ENCODE peak calls at places on chromosomes 2 and 18, in ten cellular contexts. A, P, F, J, O, C, S, K, T and M are unnamed samples.

GRCh38 chr18:50816767-50817166 is 3.0 kb downstream of the MRO start:
- DNase-seq in A (no peak), P (no peak), F (no peak), J (no peak), O (no peak), C (no peak), S (peak), K (no peak), T (peak), M (no peak)

GRCh38 chr18:55999641-56000040 is 411.6 kb upstream of the TCF4 start:
- DNase-seq in A (no peak), P (no peak), F (no peak), J (no peak), O (peak), C (no peak), S (no peak), K (peak), T (no peak), M (peak)

GRCh38 chr2:69829243-69830044 is at the start of gene GMCL1:
- DNase-seq in A (peak), P (peak), F (peak), J (peak), O (peak), C (peak), S (peak), K (peak), T (peak), M (peak)

GRCh38 chr18:45012286-45012685 is 331.6 kb downstream of the SETBP1 start:
- DNase-seq in A (no peak), P (no peak), F (no peak), J (no peak), O (no peak), C (no peak), S (no peak), K (no peak), T (no peak), M (peak)

GRCh38 chr2:234995332-234996007 is 43.7 kb downstream of the SH3BP4 start:
- DNase-seq in A (no peak), P (no peak), F (no peak), J (no peak), O (no peak), C (no peak), S (no peak), K (no peak), T (no peak), M (no peak)

GRCh38 chr2:43217228-43218220 is 8.9 kb downstream of the ZFP36L2 start:
- DNase-seq in A (no peak), P (no peak), F (no peak), J (no peak), O (no peak), C (no peak), S (peak), K (no peak), T (peak), M (no peak)

GRCh38 chr18:55462652-55463051 is 125.3 kb downstream of the TCF4 start:
- DNase-seq in A (no peak), P (no peak), F (no peak), J (no peak), O (no peak), C (no peak), S (no peak), K (no peak), T (no peak), M (no peak)

GRCh38 chr2:215659650-215660049 is 223.8 kb upstream of the FN1 start:
- DNase-seq in A (no peak), P (no peak), F (no peak), J (no peak), O (no peak), C (no peak), S (no peak), K (no peak), T (no peak), M (no peak)

GRCh38 chr2:36482576-36483214 is 115.3 kb downstream of the FEZ2 start:
- DNase-seq in A (peak), P (peak), F (no peak), J (peak), O (peak), C (no peak), S (no peak), K (no peak), T (peak), M (peak)

GRCh38 chr2:196592331-196592911 is 47.1 kb upstream of the CCDC150 start:
- DNase-seq in A (no peak), P (peak), F (no peak), J (peak), O (peak), C (no peak), S (no peak), K (no peak), T (peak), M (peak)

GRCh38 chr2:47438084-47438483 is 35.1 kb downstream of the MSH2 start:
- DNase-seq in A (no peak), P (no peak), F (no peak), J (no peak), O (no peak), C (no peak), S (no peak), K (no peak), T (no peak), M (no peak)

GRCh38 chr18:48785091-48785614 is 165.6 kb downstream of the SMAD7 start:
- DNase-seq in A (no peak), P (no peak), F (no peak), J (no peak), O (no peak), C (no peak), S (peak), K (no peak), T (no peak), M (no peak)

GRCh38 chr2:236980961-236981360 is 104.7 kb upstream of the COPS8 start:
- DNase-seq in A (no peak), P (no peak), F (no peak), J (no peak), O (no peak), C (no peak), S (no peak), K (no peak), T (no peak), M (no peak)

GRCh38 chr2:120400546-120400945 is 54.6 kb downstream of the INHBB start:
- DNase-seq in A (no peak), P (no peak), F (no peak), J (no peak), O (no peak), C (no peak), S (no peak), K (no peak), T (no peak), M (no peak)

GRCh38 chr2:135743860-135744259 is 2.2 kb downstream of the UBXN4 start:
- DNase-seq in A (no peak), P (no peak), F (no peak), J (no peak), O (no peak), C (no peak), S (no peak), K (no peak), T (peak), M (peak)

GRCh38 chr2:126827371-126827770 is 71.3 kb upstream of the TEX51 start:
- DNase-seq in A (no peak), P (no peak), F (no peak), J (no peak), O (no peak), C (no peak), S (no peak), K (no peak), T (no peak), M (no peak)

GRCh38 chr2:7599462-7600258 is 682.4 kb downstream of the RNF144A start:
- DNase-seq in A (no peak), P (no peak), F (no peak), J (no peak), O (no peak), C (no peak), S (no peak), K (no peak), T (no peak), M (no peak)

GRCh38 chr2:167833294-167833693 is 414.1 kb downstream of the STK39 start:
- DNase-seq in A (no peak), P (no peak), F (no peak), J (peak), O (no peak), C (no peak), S (no peak), K (no peak), T (peak), M (no peak)

GRCh38 chr18:79395761-79396404 is at the start of gene NFATC1:
- DNase-seq in A (no peak), P (peak), F (peak), J (peak), O (peak), C (no peak), S (peak), K (no peak), T (peak), M (peak)

DNA sequence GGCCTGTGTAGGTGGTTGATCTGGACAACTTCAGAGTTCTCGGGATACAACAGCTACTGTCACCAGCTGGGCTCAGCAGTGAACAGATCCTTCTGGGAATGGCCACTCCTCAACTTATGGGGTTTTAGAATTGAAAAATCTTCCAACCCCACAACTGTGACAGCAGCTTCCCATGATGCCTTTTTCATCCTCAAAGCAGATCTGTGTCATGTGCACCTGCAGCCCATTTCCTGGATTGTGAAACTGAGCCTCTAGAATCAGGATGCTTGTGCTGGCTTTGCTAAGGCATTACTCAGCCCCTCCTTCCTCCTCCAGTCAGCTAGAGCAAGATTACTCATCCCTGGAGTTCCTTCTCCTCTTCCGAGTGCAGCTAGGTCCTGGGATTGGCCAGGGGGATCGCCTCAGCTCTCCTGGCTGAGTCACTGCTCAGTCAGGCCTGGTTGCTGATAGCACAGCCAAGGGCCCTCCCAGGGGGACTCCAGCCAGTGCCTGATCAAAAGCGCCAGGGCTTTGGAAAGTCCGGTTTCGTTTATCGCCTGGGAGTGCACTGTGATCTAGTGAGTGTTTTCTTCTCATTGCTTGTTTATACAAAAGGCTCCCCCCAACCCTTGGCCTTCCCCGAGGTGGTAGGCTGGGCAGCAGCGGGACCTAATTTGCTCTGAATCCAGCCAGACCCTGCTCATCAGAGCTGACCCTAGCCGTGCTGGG is 2.4 kb upstream of the LPIN1 start:
- DNase-seq in A (peak), P (peak), F (no peak), J (peak), O (peak), C (peak), S (peak), K (peak), T (peak), M (peak)
- TF ChIP-seq CTCF in A (no peak), P (no peak), F (no peak), J (no peak), O (no peak), C (no peak), S (no peak), K (no peak), T (no peak), M (no peak)

DNA sequence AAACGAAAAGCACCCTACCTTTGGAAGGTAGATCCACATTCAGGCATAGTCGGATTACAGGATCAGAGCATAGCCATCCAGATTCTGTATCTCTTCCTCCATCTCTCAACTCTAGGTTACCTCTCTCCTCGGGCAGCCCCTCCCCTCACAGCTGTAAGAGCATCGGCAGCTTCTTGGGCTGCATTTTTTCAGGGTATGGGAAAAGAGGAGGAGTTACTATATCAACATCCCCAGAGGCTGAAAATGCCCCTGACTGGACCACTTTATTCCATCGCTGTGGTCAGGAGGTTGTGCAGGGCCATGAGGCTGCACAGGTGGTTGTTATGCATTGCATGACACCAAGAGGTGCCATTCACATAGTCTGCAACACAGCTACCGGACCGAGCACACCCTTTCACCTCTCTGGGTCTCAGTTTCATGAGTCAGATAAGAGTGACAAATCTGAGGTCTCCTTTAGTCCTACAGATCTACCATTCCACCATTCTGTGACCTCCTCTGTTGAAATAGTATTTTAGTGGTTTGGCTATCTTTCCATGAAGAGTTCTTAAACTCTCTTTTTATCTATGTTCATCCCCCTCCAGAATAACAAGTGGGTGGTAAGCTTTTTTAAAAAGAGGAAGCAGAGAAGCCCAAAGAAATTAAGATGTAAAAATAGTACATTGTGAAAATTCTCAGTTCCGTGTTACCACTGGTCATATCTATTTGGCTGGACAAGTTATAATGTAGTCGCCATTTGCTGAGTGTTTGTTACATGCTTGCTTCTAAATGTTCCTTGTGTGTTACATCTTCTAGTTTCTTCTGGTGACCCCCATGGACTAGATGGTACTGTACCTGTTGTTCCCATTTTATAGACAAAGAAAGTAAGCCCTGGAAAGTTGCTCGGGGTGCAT is 56.6 kb upstream of the SLC1A4 start:
- DNase-seq in A (no peak), P (no peak), F (no peak), J (no peak), O (no peak), C (no peak), S (peak), K (no peak), T (no peak), M (no peak)
- H3K4me3 ChIP-seq in A (no peak), P (no peak), F (no peak), J (no peak), O (no peak), C (no peak), S (peak), K (no peak), T (no peak), M (no peak)

DNA sequence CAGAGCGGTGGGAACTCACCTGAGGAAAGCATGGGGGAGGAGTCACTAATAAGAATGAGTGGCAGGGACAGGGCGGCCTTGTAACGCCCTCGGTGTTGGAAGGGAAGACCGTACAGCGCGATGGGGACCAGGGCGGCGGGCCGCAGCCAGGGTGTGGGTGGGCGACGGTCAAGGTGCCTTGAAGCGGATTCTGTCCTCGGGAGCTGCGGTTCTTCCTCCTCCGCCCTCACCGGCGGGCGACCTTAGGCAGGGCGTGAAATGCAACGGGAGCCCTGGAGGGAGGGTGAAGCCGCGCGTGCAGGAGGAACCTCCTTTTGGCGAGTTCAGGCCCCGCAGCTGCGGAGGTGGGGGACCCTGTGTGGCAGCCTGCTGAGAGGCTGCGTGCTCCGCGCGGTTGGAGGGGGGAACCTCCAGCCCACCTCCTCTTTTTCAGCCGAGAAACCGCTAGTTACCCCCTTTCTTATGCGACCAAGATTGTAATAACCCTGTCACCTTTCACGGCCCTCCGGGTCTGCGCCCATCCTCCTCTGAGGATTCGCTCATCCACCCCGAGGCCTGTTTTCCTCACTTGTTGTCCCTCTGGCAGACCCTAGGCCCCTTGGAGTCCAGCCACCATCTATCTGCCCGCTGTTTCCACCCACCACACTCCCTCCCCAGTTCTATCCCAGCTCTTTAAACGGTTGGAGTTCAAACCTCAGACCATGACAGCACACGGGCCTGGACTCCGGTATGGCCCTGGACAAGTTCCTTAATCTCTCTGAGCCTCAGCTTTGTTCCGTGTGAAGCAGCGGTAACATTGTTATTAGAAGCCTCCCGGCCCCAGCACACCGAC is 817 bp upstream of the RNU2-63P start:
- DNase-seq in A (no peak), P (peak), F (no peak), J (no peak), O (no peak), C (peak), S (peak), K (no peak), T (no peak), M (no peak)
- TF ChIP-seq CTCF in A (no peak), P (no peak), F (no peak), J (no peak), O (no peak), C (no peak), S (no peak), K (no peak), T (no peak), M (no peak)

DNA sequence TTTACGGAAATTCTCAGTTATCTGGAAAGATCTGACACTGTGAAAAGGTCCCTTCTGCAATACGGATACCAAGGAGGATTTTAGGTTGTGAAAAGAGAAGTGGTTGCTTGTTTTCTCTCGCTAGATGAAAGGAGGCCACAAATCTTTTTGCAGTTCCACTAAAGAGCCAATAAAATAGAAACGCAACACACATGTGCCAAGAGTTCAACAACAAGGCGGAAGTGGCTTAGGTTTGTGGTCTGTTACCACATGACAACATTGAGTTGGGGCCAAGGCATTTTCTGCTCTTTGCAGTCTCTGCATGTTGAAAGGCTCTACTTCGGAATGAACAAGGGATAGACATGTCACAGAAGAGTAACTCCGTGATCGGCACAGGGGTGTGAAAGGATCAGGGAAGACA is 115.7 kb upstream of the OSR1 start:
- DNase-seq in A (peak), P (no peak), F (no peak), J (peak), O (peak), C (no peak), S (peak), K (peak), T (peak), M (peak)
- H3K4me3 ChIP-seq in A (no peak), P (no peak), F (peak), J (no peak), O (no peak), C (no peak), S (no peak), K (no peak), T (no peak), M (no peak)

GRCh38 chr2:73651586-73652230 is 9.5 kb upstream of the NAT8 start:
- DNase-seq in A (no peak), P (no peak), F (no peak), J (no peak), O (no peak), C (no peak), S (no peak), K (no peak), T (no peak), M (no peak)

DNA sequence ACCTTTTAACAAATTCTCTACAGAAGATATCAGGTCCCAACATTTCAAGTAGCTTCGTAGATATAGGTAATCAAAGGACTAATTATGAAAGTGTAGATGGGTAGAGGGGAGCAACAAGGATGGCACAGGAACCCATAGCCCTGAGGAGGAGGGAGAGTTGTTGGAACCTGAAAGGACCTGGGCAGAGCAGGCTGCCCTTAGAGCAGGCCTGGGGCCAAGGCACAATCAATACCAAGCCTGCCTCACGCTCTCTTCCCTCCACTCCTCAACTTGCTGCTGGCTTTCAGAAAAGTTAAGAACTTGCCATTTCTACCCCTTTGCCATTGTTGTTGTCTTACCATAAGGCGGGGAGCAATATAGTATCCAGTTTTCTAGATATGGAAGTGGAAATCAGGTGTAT is 10.1 kb upstream of the NAT8 start:
- DNase-seq in A (no peak), P (no peak), F (no peak), J (no peak), O (no peak), C (no peak), S (no peak), K (no peak), T (no peak), M (no peak)
- TF ChIP-seq CTCF in A (no peak), P (no peak), F (no peak), J (no peak), O (no peak), C (no peak), S (no peak), K (no peak), T (no peak), M (no peak)

GRCh38 chr2:118315606-118316005 is 227.3 kb downstream of the INSIG2 start:
- DNase-seq in A (no peak), P (no peak), F (no peak), J (no peak), O (no peak), C (no peak), S (no peak), K (no peak), T (no peak), M (no peak)
- H3K4me3 ChIP-seq in A (no peak), P (no peak), F (no peak), J (no peak), O (no peak), C (no peak), S (no peak), K (no peak), T (no peak), M (no peak)

DNA sequence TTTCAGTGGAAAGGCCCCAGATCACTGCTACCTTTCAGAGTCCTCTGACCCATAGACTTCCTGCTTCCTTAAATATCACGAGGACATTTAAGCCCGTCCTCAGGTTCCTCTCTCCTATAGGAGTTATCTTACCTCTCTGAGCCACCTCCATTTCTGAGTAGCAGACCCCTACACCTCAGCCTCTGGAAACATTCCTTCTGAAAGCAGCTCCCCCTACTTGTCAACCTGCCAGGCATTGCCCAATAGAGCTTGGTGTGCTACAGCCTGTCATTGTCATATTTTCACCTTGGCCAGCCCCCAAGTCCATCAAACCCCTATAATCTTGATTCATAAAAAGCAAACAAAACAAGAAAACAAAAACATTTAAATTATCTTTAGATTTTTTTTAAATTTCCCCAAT is 717.9 kb upstream of the SLC8A1 start:
- DNase-seq in A (no peak), P (peak), F (no peak), J (no peak), O (no peak), C (no peak), S (no peak), K (no peak), T (no peak), M (no peak)
- TF ChIP-seq CTCF in A (no peak), P (no peak), F (no peak), J (no peak), O (no peak), C (no peak), S (no peak), K (no peak), T (no peak), M (no peak)

GRCh38 chr18:31102020-31102684 is at the start of gene DSC2:
- DNase-seq in A (no peak), P (peak), F (no peak), J (no peak), O (no peak), C (no peak), S (no peak), K (no peak), T (no peak), M (no peak)
- H3K4me3 ChIP-seq in A (no peak), P (peak), F (no peak), J (peak), O (peak), C (peak), S (no peak), K (no peak), T (peak), M (no peak)

GRCh38 chr2:101150306-101151140 is 659 bp downstream of the TBC1D8 start:
- DNase-seq in A (no peak), P (peak), F (no peak), J (no peak), O (no peak), C (no peak), S (peak), K (no peak), T (no peak), M (no peak)
- TF ChIP-seq CTCF in A (no peak), P (no peak), F (no peak), J (no peak), O (no peak), C (no peak), S (no peak), K (no peak), T (no peak), M (no peak)